ENCODE peak calls at places on chromosomes 11 and 22, in nine cellular contexts. R is stimulated activated CD4-positive, alpha-beta T cell treated with anti-CD3 and anti-CD28 coated beads, TNF-alpha, amount 100 ng/mL, for 1 hour; C is caudate nucleus; V is fibroblast of the aortic adventitia; L is AML-193; G is hepatocyte; U is SHP77; T is amniotic epithelial cell; D is HTR-8/SVneo. J is an unnamed sample.

GRCh38 chr11:76769071-76769560 is 14.0 kb upstream of the TSKU start:
- DNase-seq in L (no peak), C (no peak), V (no peak), T (peak; percentile 81), G (no peak), D (no peak), R (no peak), U (no peak), J (no peak)

GRCh38 chr22:25076281-25076680 is 123.4 kb upstream of the CRYBB3 start:
- DNase-seq in G (no peak), U (no peak), C (no peak), V (no peak), T (no peak), R (peak; percentile 39), L (no peak), D (no peak), J (no peak)

GRCh38 chr22:36334081-36334831 is 53.5 kb downstream of the MYH9 start:
- DNase-seq in D (no peak), C (no peak), L (no peak), G (no peak), T (peak; percentile 38), V (no peak), U (no peak), R (no peak), J (no peak)

GRCh38 chr11:101912823-101913284 is 2.0 kb upstream of the CEP126 start:
- DNase-seq in R (no peak), L (no peak), T (no peak), D (no peak), C (no peak), G (peak; percentile 8), V (peak; percentile 52), U (no peak), J (no peak)

GRCh38 chr11:114085965-114086364 is 26.5 kb downstream of the ZBTB16 start:
- DNase-seq in C (no peak), D (no peak), V (no peak), U (peak; percentile 86), R (no peak), G (no peak), L (no peak), T (no peak), J (no peak)

GRCh38 chr22:26553056-26553752 is 36.7 kb downstream of the TPST2 start:
- DNase-seq in T (peak; percentile 77), R (no peak), V (peak; percentile 85), D (peak; percentile 55), G (no peak), U (no peak), L (no peak), C (no peak), J (peak; percentile 70)

GRCh38 chr11:17063171-17064002 is 14.1 kb downstream of the RPS13 start:
- DNase-seq in G (peak; percentile 75), C (peak; percentile 8), U (no peak), L (peak; percentile 42), R (peak; percentile 49), D (peak; percentile 62), V (peak; percentile 45), T (peak; percentile 43), J (peak; percentile 27)

GRCh38 chr11:16876840-16877239 is 137.4 kb downstream of the PLEKHA7 start:
- DNase-seq in R (no peak), G (no peak), T (no peak), U (no peak), D (no peak), C (no peak), L (no peak), V (no peak), J (no peak)

GRCh38 chr22:40512426-40513136 is 123.9 kb downstream of the MRTFA start:
- DNase-seq in D (no peak), L (no peak), T (peak; percentile 99), R (no peak), V (peak; percentile 100), G (peak; percentile 32), C (no peak), U (no peak), J (peak; percentile 83)

GRCh38 chr11:91220476-91221202 is 997.8 kb upstream of the CHORDC1 start:
- DNase-seq in C (no peak), T (peak; percentile 92), G (peak; percentile 24), D (no peak), V (peak; percentile 54), R (no peak), L (no peak), U (no peak), J (no peak)

GRCh38 chr11:134049303-134049702 is 19.6 kb upstream of the JAM3 start:
- DNase-seq in L (no peak), R (no peak), T (no peak), U (no peak), D (no peak), V (no peak), G (no peak), C (no peak), J (no peak)

GRCh38 chr11:121451178-121451981 is 734 bp upstream of the SORL1 start:
- DNase-seq in T (no peak), V (no peak), G (peak; percentile 83), D (no peak), U (no peak), R (no peak), C (no peak), L (no peak), J (no peak)

GRCh38 chr22:40326905-40327735 is 19.2 kb upstream of the ADSL start:
- DNase-seq in L (no peak), C (no peak), G (peak; percentile 19), R (no peak), D (no peak), V (no peak), U (no peak), T (no peak), J (no peak)

GRCh38 chr11:116885951-116886629 is 48.7 kb upstream of the APOA1 start:
- DNase-seq in G (no peak), L (no peak), V (peak; percentile 83), T (peak; percentile 56), C (no peak), U (no peak), D (no peak), R (no peak), J (no peak)

GRCh38 chr22:46175631-46176030 is 25.3 kb downstream of the PPARA start:
- DNase-seq in L (no peak), V (peak; percentile 28), G (no peak), D (no peak), C (no peak), R (no peak), T (no peak), U (no peak), J (no peak)

GRCh38 chr11:45224766-45225165 is 61.4 kb downstream of the SYT13 start:
- DNase-seq in C (no peak), L (no peak), U (no peak), T (no peak), R (no peak), V (no peak), D (no peak), G (no peak), J (no peak)

GRCh38 chr22:45203150-45203974 is 37.3 kb downstream of the KIAA0930 start:
- DNase-seq in V (no peak), D (no peak), U (no peak), L (no peak), R (no peak), G (no peak), T (no peak), C (no peak), J (no peak)

GRCh38 chr11:67544591-67545242 is 21.5 kb upstream of the CABP2 start:
- DNase-seq in V (no peak), R (no peak), G (no peak), D (no peak), U (no peak), L (no peak), T (no peak), C (no peak), J (no peak)

GRCh38 chr22:48209473-48210271 is 1447.2 kb downstream of the TBC1D22A start:
- DNase-seq in G (no peak), D (no peak), V (no peak), U (no peak), L (no peak), C (no peak), R (no peak), T (no peak), J (no peak)

GRCh38 chr11:33874910-33875490 is 16.9 kb downstream of the LMO2 start:
- DNase-seq in D (no peak), L (no peak), R (no peak), G (no peak), U (no peak), V (no peak), C (peak; percentile 21), T (no peak), J (no peak)

GRCh38 chr22:45503071-45503815 is 560 bp downstream of the FBLN1 start:
- DNase-seq in R (no peak), G (no peak), U (no peak), C (no peak), V (no peak), T (no peak), D (no peak), L (no peak), J (no peak)

GRCh38 chr11:128061321-128061871 is 526.0 kb downstream of the ETS1 start:
- DNase-seq in C (no peak), V (peak; percentile 66), L (no peak), T (peak; percentile 85), R (no peak), U (no peak), D (peak; percentile 40), G (peak; percentile 34), J (no peak)

GRCh38 chr11:67310246-67311050 is 7.1 kb downstream of the SSH3 start:
- DNase-seq in D (no peak), G (no peak), U (no peak), V (no peak), C (no peak), R (no peak), L (no peak), T (no peak), J (no peak)

GRCh38 chr22:46661221-46661851 is 41.1 kb downstream of the GRAMD4 start:
- DNase-seq in V (no peak), D (peak; percentile 38), R (peak; percentile 20), U (peak; percentile 92), C (peak; percentile 20), T (peak; percentile 67), L (no peak), G (no peak), J (no peak)

GRCh38 chr11:18633256-18634139 is 644 bp downstream of the SPTY2D1 start:
- DNase-seq in V (peak; percentile 53), R (no peak), G (peak; percentile 32), L (no peak), C (no peak), D (no peak), T (peak; percentile 26), U (no peak), J (no peak)

GRCh38 chr22:17434856-17435255 is 65.6 kb downstream of the CECR2 start:
- DNase-seq in D (no peak), U (no peak), L (no peak), T (no peak), R (no peak), G (no peak), C (no peak), V (no peak), J (no peak)

GRCh38 chr22:20131856-20132685 is 467 bp downstream of the ZDHHC8 start:
- DNase-seq in D (no peak), R (no peak), U (no peak), T (peak; percentile 17), C (no peak), V (no peak), L (no peak), G (peak; percentile 35), J (no peak)

GRCh38 chr22:45124176-45124857 is 39.4 kb upstream of the NUP50 start:
- DNase-seq in D (no peak), G (no peak), V (peak; percentile 7), T (no peak), L (no peak), R (no peak), U (no peak), C (no peak), J (no peak)

GRCh38 chr11:66316849-66317251 is at the start of gene CD248:
- DNase-seq in G (peak; percentile 84), V (peak; percentile 83), T (peak; percentile 63), U (no peak), R (no peak), C (no peak), D (no peak), L (no peak), J (no peak)

GRCh38 chr22:21712751-21713427 is 22.7 kb downstream of the YPEL1 start:
- DNase-seq in T (peak; percentile 69), U (peak; percentile 81), V (peak; percentile 84), L (peak; percentile 67), D (peak; percentile 69), C (peak; percentile 62), G (peak; percentile 82), R (no peak), J (peak; percentile 57)

GRCh38 chr11:131998020-131998419 is 627.6 kb downstream of the NTM start:
- DNase-seq in D (no peak), T (no peak), L (no peak), R (no peak), V (no peak), U (no peak), C (no peak), G (peak; percentile 72), J (no peak)